ENCODE peak calls at places on chromosomes 13 and 19, in five cellular contexts. B is HepG2, E is H1, A is GM12878, H is K562. P is an unnamed sample.
A peak's percentile ranks its signal among the peaks of the same experiment; 100 is the strongest.

GRCh38 chr19:34838248-34838647 is 65.2 kb upstream of the ZNF599 start:
- DNase-seq in B (peak; percentile 15), A (no peak), E (no peak), H (peak; percentile 60), P (peak; percentile 39)

GRCh38 chr19:37413243-37414084 is 42.6 kb downstream of the ZNF527 start:
- DNase-seq in B (no peak), H (no peak), A (no peak), E (no peak), P (no peak)

GRCh38 chr13:112325142-112325808 is 50.9 kb upstream of the SPACA7 start:
- DNase-seq in E (no peak), H (no peak), B (no peak), A (no peak), P (no peak)

GRCh38 chr13:85541476-85541875 is 257.7 kb downstream of the SLITRK6 start:
- DNase-seq in B (no peak), E (no peak), A (no peak), H (no peak), P (no peak)

GRCh38 chr19:44891016-44891882 is at the start of gene TOMM40:
- DNase-seq in B (peak; percentile 99), E (peak; percentile 98), H (no peak), A (no peak), P (peak; percentile 99)

GRCh38 chr19:50695251-50696064 is 24.1 kb downstream of the SHANK1 start:
- DNase-seq in A (no peak), B (no peak), H (peak; percentile 74), E (peak; percentile 82), P (peak; percentile 29)

GRCh38 chr19:42201489-42202289 is 15.8 kb downstream of the DEDD2 start:
- DNase-seq in E (no peak), B (no peak), H (no peak), A (peak; percentile 68), P (no peak)

GRCh38 chr19:32201661-32202060 is 143.7 kb upstream of the ZNF507 start:
- DNase-seq in A (no peak), H (no peak), B (no peak), E (peak; percentile 32), P (no peak)

GRCh38 chr13:111533900-111534645 is 213.6 kb downstream of the TEX29 start:
- DNase-seq in A (no peak), B (no peak), H (no peak), E (no peak), P (no peak)

GRCh38 chr13:78520425-78520824 is 82.9 kb downstream of the POU4F1 start:
- DNase-seq in B (no peak), A (no peak), E (no peak), H (no peak), P (no peak)

GRCh38 chr19:34733266-34733825 is 697 bp upstream of the ZNF181 start:
- DNase-seq in B (peak; percentile 80), E (no peak), H (peak; percentile 39), A (no peak), P (no peak)

GRCh38 chr13:107883561-107884175 is 331.7 kb downstream of the LIG4 start:
- DNase-seq in B (no peak), E (no peak), H (peak; percentile 98), A (no peak), P (no peak)

GRCh38 chr19:548841-549830 is 5.3 kb downstream of the GZMM start:
- DNase-seq in E (no peak), A (no peak), H (no peak), B (no peak), P (no peak)

GRCh38 chr13:75365724-75366173 is 116.2 kb downstream of the TBC1D4 start:
- DNase-seq in H (no peak), E (no peak), B (no peak), A (peak; percentile 78), P (peak; percentile 1)

GRCh38 chr13:103130681-103131210 is 64.5 kb upstream of the SLC10A2 start:
- DNase-seq in B (peak; percentile 3), E (no peak), H (no peak), A (peak; percentile 71), P (no peak)

GRCh38 chr19:46002678-46003275 is 7.5 kb downstream of the CCDC61 start:
- DNase-seq in A (no peak), B (no peak), E (no peak), H (no peak), P (no peak)

GRCh38 chr13:51249254-51249653 is 27.1 kb downstream of the FAM124A start:
- DNase-seq in H (no peak), A (no peak), B (no peak), E (no peak), P (no peak)

GRCh38 chr13:50130686-50131051 is 115.4 kb downstream of the KCNRG start:
- DNase-seq in B (no peak), H (no peak), E (peak; percentile 67), A (no peak), P (peak; percentile 8)

GRCh38 chr13:112172641-112173171 is 105.8 kb downstream of the SOX1 start:
- DNase-seq in B (no peak), A (no peak), E (no peak), H (no peak), P (no peak)

GRCh38 chr19:48390188-48391099 is 907 bp downstream of the KDELR1 start:
- DNase-seq in H (peak; percentile 79), B (peak; percentile 44), E (peak; percentile 84), A (no peak), P (no peak)

GRCh38 chr19:16330368-16330801 is 5.8 kb downstream of the KLF2 start:
- DNase-seq in E (no peak), H (peak; percentile 77), A (no peak), B (peak; percentile 27), P (peak; percentile 72)

GRCh38 chr13:113317031-113317430 is 20.0 kb downstream of the LAMP1 start:
- DNase-seq in A (no peak), E (no peak), H (no peak), B (no peak), P (no peak)

GRCh38 chr13:84844473-84844872 is 954.7 kb downstream of the SLITRK6 start:
- DNase-seq in E (no peak), B (peak; percentile 1), H (no peak), A (no peak), P (peak; percentile 0)

GRCh38 chr13:97226788-97227627 is 4.9 kb downstream of the MBNL2 start:
- DNase-seq in E (no peak), A (no peak), B (no peak), H (peak; percentile 62), P (no peak)

GRCh38 chr13:36332986-36333385 is 13.2 kb downstream of the SPART start:
- DNase-seq in A (no peak), E (no peak), H (no peak), B (no peak), P (no peak)

GRCh38 chr19:5696196-5697021 is 6.3 kb downstream of the RPL36 start:
- DNase-seq in A (no peak), B (no peak), H (no peak), E (no peak), P (no peak)

GRCh38 chr13:73729046-73729445 is 405.2 kb downstream of the KLF12 start:
- DNase-seq in A (no peak), E (no peak), B (peak; percentile 24), H (no peak), P (no peak)

GRCh38 chr19:48354332-48354992 is 9.3 kb downstream of the TMEM143 start:
- DNase-seq in H (peak; percentile 44), B (peak; percentile 100), E (no peak), A (no peak), P (peak; percentile 92)

DNA sequence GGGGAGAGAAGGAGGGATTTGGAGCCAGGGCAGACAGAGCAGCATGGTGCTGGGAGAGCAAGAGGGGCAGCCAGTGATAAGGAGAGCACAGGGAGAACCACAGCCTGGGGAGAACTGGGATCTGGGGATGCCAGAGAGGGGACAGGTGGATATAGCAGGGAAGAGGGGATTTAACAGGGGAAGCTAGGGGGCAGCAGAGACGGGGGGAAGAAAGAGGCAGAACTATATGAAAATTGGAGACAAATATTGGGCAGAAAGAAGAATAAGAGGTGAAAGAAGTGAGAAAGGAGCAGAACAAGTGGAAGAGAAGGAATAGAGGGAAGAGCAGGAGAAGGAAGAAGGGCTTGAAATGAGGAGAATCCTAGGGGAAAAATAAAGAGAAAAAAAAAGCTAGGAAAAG is 6.5 kb upstream of the ZNF528 start:
- DNase-seq in A (no peak), B (no peak), H (peak; percentile 12), E (no peak), P (no peak)
- H3K9me3 ChIP-seq in A (peaks cover 8% of the 10 kb centered on the region), B (peaks cover 77% of the 10 kb centered on the region), H (no peaks in the 10 kb centered on the region), E (peaks cover 14% of the 10 kb centered on the region), P (peaks cover 61% of the 10 kb centered on the region)

DNA sequence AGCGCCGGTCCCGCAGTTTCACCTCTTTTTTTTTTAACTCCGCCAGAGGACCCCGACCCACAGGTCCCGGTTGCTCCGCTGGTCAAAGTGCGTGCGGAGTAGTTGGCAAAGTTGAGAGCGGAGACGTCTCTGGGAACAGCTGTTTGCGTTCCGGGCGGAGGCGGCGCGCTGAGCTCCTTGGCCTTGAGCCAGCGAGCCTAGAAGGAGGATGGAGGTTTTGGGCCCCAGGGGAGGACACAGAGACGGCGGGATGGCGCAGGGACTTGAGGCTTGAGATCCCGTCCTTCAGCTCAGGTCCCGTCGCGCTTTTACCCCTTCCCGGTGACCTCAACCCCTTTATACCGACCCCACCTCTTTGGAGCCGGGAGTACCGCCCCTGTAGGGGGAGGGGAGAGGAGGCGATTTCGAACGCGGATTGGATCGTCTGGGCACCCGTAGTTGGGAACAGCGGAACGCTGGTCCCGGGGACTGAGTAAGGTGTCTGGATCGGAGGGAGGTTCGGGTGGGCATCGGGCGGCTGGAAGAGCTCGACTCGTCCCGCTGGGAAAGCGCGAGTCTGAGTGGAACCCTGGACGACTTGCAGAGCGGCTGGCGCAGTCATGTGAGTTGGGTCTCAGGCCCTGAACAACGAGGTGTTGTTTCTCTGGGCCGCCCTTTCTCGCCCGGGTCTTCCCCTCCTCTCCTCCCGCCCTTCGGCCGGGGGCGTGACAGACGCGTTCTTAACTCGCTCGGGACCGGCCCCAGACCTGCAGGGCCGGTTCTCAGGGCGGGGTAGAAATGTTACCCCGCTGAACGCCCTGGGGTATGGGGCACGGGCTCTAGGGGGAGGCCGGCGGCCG is at the start of gene WBP4:
- DNase-seq in B (peak; percentile 89), H (peak; percentile 84), A (peak; percentile 82), E (peak; percentile 99), P (peak; percentile 95)
- TF ChIP-seq CEBPB in B (no peak), H (no peak), A (no peak), E (peak; percentile 23), P (no peak)

GRCh38 chr13:24660023-24660806 is 20.0 kb upstream of the ATP12A start:
- DNase-seq in A (no peak), B (no peak), H (no peak), E (no peak), P (no peak)
- TF ChIP-seq CHD2 in A (no peak), B (no peak), H (no peak), E (no peak), P (no peak)

DNA sequence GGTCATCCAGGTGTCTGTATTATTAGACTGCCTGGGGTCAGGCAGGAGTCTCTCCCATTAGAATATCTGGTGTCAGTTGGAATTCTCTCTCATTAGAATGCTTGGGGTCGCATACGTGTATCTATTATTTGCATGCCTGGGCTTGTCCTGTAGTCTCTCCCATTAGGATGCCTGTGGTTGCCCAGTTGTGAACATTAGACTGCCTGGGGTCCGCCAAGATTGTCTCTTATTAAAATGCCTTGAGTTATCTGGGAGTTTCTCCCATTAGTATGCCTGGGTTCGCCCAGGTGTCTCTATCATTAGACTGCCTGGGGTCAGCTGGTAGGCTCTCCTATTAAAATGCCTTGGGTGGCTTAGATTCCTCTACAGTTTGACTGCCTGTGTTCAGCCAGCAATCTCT is 1494.7 kb downstream of the UQCRFS1 start:
- DNase-seq in H (no peak), A (no peak), E (no peak), B (no peak), P (no peak)
- H3K9me3 ChIP-seq in H (no peaks in the 10 kb centered on the region), A (no peaks in the 10 kb centered on the region), E (peaks cover 69% of the 10 kb centered on the region), B (peaks cover 100% of the 10 kb centered on the region), P (peaks cover 88% of the 10 kb centered on the region)

P was measured in A549.